ENCODE peak calls at places on chromosomes 6 and 20, in nine cellular contexts. One of them, this sample, is unnamed.

GRCh38 chr6:128057541-128058335 is 156.9 kb upstream of the THEMIS start:
- DNase-seq in thyroid gland: no peak
- DNase-seq in GM10248: no peak
- DNase-seq in fibroblast of lung: peak
- DNase-seq in retinal pigment epithelial cell: no peak
- DNase-seq in HCT116: no peak
- DNase-seq in left ventricle myocardium inferior: no peak
- DNase-seq in GM12865: no peak
- DNase-seq in choroid plexus epithelial cell: peak
- DNase-seq in this sample: no peak

GRCh38 chr6:45586216-45587171 is 208.8 kb upstream of the SUPT3H start:
- DNase-seq in GM10248: no peak
- DNase-seq in GM12865: peak
- DNase-seq in retinal pigment epithelial cell: no peak
- DNase-seq in thyroid gland: no peak
- DNase-seq in choroid plexus epithelial cell: no peak
- DNase-seq in HCT116: no peak
- DNase-seq in left ventricle myocardium inferior: no peak
- DNase-seq in fibroblast of lung: no peak
- DNase-seq in this sample: peak

GRCh38 chr6:79170915-79171314 is 63.6 kb downstream of the HMGN3 start:
- DNase-seq in GM12865: peak
- DNase-seq in retinal pigment epithelial cell: peak
- DNase-seq in GM10248: no peak
- DNase-seq in HCT116: no peak
- DNase-seq in fibroblast of lung: peak
- DNase-seq in thyroid gland: no peak
- DNase-seq in left ventricle myocardium inferior: no peak
- DNase-seq in choroid plexus epithelial cell: peak
- DNase-seq in this sample: no peak

GRCh38 chr20:34516874-34517542 is 786 bp downstream of the DYNLRB1 start:
- DNase-seq in choroid plexus epithelial cell: peak
- DNase-seq in GM12865: peak
- DNase-seq in HCT116: no peak
- DNase-seq in left ventricle myocardium inferior: no peak
- DNase-seq in fibroblast of lung: no peak
- DNase-seq in retinal pigment epithelial cell: no peak
- DNase-seq in GM10248: peak
- DNase-seq in thyroid gland: no peak
- DNase-seq in this sample: peak

GRCh38 chr6:16154904-16155303 is 26.0 kb downstream of the MYLIP start:
- DNase-seq in thyroid gland: no peak
- DNase-seq in HCT116: no peak
- DNase-seq in left ventricle myocardium inferior: peak
- DNase-seq in GM10248: no peak
- DNase-seq in choroid plexus epithelial cell: peak
- DNase-seq in GM12865: no peak
- DNase-seq in fibroblast of lung: peak
- DNase-seq in retinal pigment epithelial cell: no peak
- DNase-seq in this sample: no peak

GRCh38 chr20:3744806-3745685 is 12.6 kb downstream of the HSPA12B start:
- DNase-seq in choroid plexus epithelial cell: peak
- DNase-seq in HCT116: peak
- DNase-seq in left ventricle myocardium inferior: peak
- DNase-seq in fibroblast of lung: peak
- DNase-seq in GM10248: no peak
- DNase-seq in thyroid gland: peak
- DNase-seq in retinal pigment epithelial cell: peak
- DNase-seq in GM12865: peak
- DNase-seq in this sample: peak

GRCh38 chr6:70707893-70708292 is 40.2 kb downstream of the SMAP1 start:
- DNase-seq in HCT116: no peak
- DNase-seq in retinal pigment epithelial cell: no peak
- DNase-seq in choroid plexus epithelial cell: no peak
- DNase-seq in fibroblast of lung: no peak
- DNase-seq in GM12865: no peak
- DNase-seq in GM10248: no peak
- DNase-seq in thyroid gland: no peak
- DNase-seq in left ventricle myocardium inferior: no peak
- DNase-seq in this sample: no peak

GRCh38 chr6:31737315-31738047 is 1.2 kb upstream of the CLIC1 start:
- DNase-seq in fibroblast of lung: no peak
- DNase-seq in GM10248: no peak
- DNase-seq in choroid plexus epithelial cell: peak
- DNase-seq in GM12865: peak
- DNase-seq in left ventricle myocardium inferior: no peak
- DNase-seq in thyroid gland: no peak
- DNase-seq in retinal pigment epithelial cell: no peak
- DNase-seq in HCT116: no peak
- DNase-seq in this sample: peak

GRCh38 chr6:3288711-3289663 is 30.2 kb downstream of the PSMG4 start:
- DNase-seq in choroid plexus epithelial cell: no peak
- DNase-seq in GM12865: no peak
- DNase-seq in HCT116: no peak
- DNase-seq in retinal pigment epithelial cell: no peak
- DNase-seq in fibroblast of lung: no peak
- DNase-seq in left ventricle myocardium inferior: no peak
- DNase-seq in GM10248: no peak
- DNase-seq in thyroid gland: no peak
- DNase-seq in this sample: no peak

GRCh38 chr20:43231829-43232228 is 42.1 kb upstream of the PTPRT start:
- DNase-seq in GM12865: no peak
- DNase-seq in HCT116: no peak
- DNase-seq in fibroblast of lung: no peak
- DNase-seq in thyroid gland: no peak
- DNase-seq in GM10248: no peak
- DNase-seq in choroid plexus epithelial cell: no peak
- DNase-seq in retinal pigment epithelial cell: no peak
- DNase-seq in left ventricle myocardium inferior: no peak
- DNase-seq in this sample: no peak

DNA sequence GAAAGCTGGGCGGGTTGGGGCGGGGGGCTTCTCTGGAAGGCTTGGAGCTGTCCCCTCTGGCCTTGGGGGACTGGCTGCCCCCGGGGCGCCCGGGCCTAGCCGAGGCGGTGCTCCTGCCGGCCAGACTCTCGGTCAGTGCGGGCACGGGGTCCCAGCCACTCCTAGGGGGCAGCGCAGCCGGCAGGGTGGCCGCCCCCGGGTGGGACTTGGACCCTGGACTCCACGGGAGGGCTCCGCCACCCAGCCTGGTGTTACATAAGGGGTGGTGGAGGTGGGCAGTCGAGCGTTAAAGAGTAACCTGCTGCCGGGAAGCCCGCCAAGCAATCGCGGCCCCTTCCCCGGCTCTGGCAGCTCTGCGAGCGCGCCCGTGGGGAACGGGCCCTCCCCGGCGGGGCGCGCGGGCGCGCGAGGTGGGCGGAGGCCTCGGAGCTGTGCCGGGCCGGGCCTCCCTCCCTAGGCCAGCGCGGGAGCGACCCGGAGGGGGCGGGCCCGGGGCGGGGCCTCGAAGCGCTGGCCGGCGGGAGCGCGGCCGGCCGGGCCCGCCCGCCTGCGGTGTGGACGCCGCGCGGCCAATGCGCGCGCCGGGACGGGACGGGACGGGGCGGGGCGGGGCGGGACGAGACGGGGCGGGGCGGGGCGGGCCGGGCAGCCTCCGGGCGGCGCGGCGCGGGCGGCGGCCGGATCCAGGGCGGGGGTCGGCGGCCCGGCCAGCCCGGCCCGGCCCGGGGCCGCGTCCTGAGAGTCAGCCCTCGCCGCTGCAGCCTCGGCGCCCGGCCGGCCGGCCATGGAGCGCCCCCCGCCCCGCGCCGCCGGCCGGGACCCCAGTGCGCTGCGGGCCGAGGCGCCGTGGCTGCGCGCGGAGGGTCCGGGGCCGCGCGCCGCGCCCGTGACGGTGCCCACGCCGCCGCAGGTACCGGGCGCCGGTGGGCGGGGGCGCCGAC is at the start of gene SLC2A4RG:
- DNase-seq in choroid plexus epithelial cell: peak
- DNase-seq in GM12865: peak
- DNase-seq in left ventricle myocardium inferior: peak
- DNase-seq in thyroid gland: peak
- DNase-seq in retinal pigment epithelial cell: no peak
- DNase-seq in HCT116: no peak
- DNase-seq in GM10248: peak
- DNase-seq in fibroblast of lung: peak
- DNase-seq in this sample: peak
- TF ChIP-seq CTCF in choroid plexus epithelial cell: no peak
- TF ChIP-seq CTCF in GM12865: no peak
- TF ChIP-seq CTCF in left ventricle myocardium inferior: no peak
- TF ChIP-seq CTCF in thyroid gland: no peak
- TF ChIP-seq CTCF in retinal pigment epithelial cell: no peak
- TF ChIP-seq CTCF in HCT116: no peak
- TF ChIP-seq CTCF in GM10248: no peak
- TF ChIP-seq CTCF in fibroblast of lung: no peak
- TF ChIP-seq CTCF in this sample: no peak

DNA sequence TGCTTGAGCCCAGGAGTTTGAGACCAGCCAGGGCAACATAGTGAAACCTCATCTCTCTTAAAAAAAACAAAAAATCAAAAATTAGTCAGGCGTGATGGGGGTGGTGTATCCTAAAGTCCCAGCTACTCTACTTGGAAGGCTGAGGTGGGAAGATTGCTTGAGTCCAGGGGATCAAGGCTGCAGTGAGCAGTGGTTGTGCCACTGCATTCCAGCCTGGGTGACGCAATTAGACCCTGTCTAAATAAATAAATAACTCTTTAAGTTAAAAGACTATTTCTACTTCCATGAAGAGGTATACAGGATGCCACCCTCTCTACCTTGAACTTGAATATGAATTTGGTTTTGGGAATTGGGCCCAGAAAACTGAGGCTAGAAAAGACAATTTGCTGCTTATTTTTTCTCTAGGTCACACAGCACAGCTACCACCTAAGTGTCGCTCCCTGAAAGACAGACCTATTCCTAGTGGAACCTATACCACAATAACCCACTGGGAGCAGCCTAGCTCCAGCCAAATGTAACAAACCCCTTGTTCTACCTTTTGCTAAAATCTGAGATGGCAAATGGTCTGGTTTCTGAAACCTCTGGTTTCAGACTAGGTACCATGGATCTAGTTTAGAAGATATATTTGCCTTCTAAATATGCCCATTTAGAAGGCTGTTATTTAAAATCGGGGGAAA is 35.2 kb downstream of the HMGCLL1 start:
- DNase-seq in retinal pigment epithelial cell: no peak
- DNase-seq in GM10248: no peak
- DNase-seq in left ventricle myocardium inferior: no peak
- DNase-seq in HCT116: no peak
- DNase-seq in fibroblast of lung: no peak
- DNase-seq in GM12865: no peak
- DNase-seq in choroid plexus epithelial cell: peak
- DNase-seq in thyroid gland: no peak
- DNase-seq in this sample: peak
- TF ChIP-seq CTCF in retinal pigment epithelial cell: no peak
- TF ChIP-seq CTCF in GM10248: no peak
- TF ChIP-seq CTCF in left ventricle myocardium inferior: no peak
- TF ChIP-seq CTCF in HCT116: peak
- TF ChIP-seq CTCF in fibroblast of lung: no peak
- TF ChIP-seq CTCF in GM12865: no peak
- TF ChIP-seq CTCF in choroid plexus epithelial cell: peak
- TF ChIP-seq CTCF in thyroid gland: no peak
- TF ChIP-seq CTCF in this sample: peak

GRCh38 chr6:169725270-169726048 is 1.2 kb upstream of the PHF10 start:
- DNase-seq in left ventricle myocardium inferior: peak
- DNase-seq in GM10248: no peak
- DNase-seq in HCT116: no peak
- DNase-seq in choroid plexus epithelial cell: peak
- DNase-seq in retinal pigment epithelial cell: peak
- DNase-seq in thyroid gland: peak
- DNase-seq in fibroblast of lung: peak
- DNase-seq in GM12865: peak
- DNase-seq in this sample: peak

GRCh38 chr6:169723991-169724553 is at the start of gene PHF10:
- DNase-seq in GM10248: peak
- DNase-seq in retinal pigment epithelial cell: no peak
- DNase-seq in left ventricle myocardium inferior: peak
- DNase-seq in choroid plexus epithelial cell: peak
- DNase-seq in fibroblast of lung: peak
- DNase-seq in thyroid gland: peak
- DNase-seq in GM12865: peak
- DNase-seq in HCT116: no peak
- DNase-seq in this sample: peak

GRCh38 chr6:169724554-169725269 is 412 bp upstream of the PHF10 start:
- DNase-seq in fibroblast of lung: peak
- DNase-seq in GM12865: peak
- DNase-seq in thyroid gland: peak
- DNase-seq in choroid plexus epithelial cell: no peak
- DNase-seq in left ventricle myocardium inferior: peak
- DNase-seq in HCT116: no peak
- DNase-seq in GM10248: peak
- DNase-seq in retinal pigment epithelial cell: no peak
- DNase-seq in this sample: no peak

GRCh38 chr6:169722362-169723199 is 1.7 kb downstream of the PHF10 start:
- DNase-seq in fibroblast of lung: peak
- DNase-seq in HCT116: no peak
- DNase-seq in thyroid gland: peak
- DNase-seq in GM10248: peak
- DNase-seq in retinal pigment epithelial cell: no peak
- DNase-seq in choroid plexus epithelial cell: peak
- DNase-seq in left ventricle myocardium inferior: peak
- DNase-seq in GM12865: peak
- DNase-seq in this sample: peak

GRCh38 chr6:169723200-169723909 is 945 bp downstream of the PHF10 start:
- DNase-seq in fibroblast of lung: peak
- DNase-seq in GM10248: peak
- DNase-seq in GM12865: peak
- DNase-seq in HCT116: no peak
- DNase-seq in left ventricle myocardium inferior: peak
- DNase-seq in choroid plexus epithelial cell: peak
- DNase-seq in thyroid gland: peak
- DNase-seq in retinal pigment epithelial cell: no peak
- DNase-seq in this sample: peak
- TF ChIP-seq CTCF in fibroblast of lung: no peak
- TF ChIP-seq CTCF in GM10248: no peak
- TF ChIP-seq CTCF in GM12865: no peak
- TF ChIP-seq CTCF in HCT116: no peak
- TF ChIP-seq CTCF in left ventricle myocardium inferior: no peak
- TF ChIP-seq CTCF in choroid plexus epithelial cell: no peak
- TF ChIP-seq CTCF in thyroid gland: no peak
- TF ChIP-seq CTCF in retinal pigment epithelial cell: no peak
- TF ChIP-seq CTCF in this sample: no peak

DNA sequence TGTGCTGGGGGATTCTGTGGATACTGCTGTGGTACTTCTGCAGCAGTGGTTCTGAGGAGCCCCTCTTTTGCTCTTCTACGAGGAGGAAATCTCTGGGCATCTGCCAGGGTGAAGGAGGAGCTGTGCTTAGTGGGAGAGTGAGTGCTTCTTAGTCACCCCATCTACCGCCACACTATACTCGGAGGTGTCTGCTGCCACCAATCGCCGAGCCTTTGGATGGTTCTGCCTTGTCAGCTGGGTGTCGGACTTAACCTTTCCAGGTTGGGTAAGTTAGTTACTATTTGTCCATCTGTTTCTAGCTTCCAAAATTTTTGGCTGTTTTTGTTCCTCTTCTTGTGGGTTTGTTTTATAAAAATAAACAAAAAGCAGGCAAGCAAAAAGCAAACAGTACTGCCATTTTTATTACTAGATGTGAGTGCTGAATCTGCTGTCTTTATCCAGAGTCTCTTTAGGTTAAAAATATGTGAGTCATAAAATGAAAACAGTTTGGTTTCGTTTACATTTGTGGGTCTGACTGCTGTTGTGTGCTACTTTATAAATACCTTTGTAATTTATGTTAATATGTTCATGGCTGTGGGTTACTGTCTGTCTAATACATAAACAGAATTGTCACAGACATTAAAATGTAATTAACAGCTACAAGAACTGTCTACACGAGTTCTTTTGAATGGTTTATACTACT is 89.1 kb downstream of the ARID1B start:
- DNase-seq in GM10248: peak
- DNase-seq in retinal pigment epithelial cell: no peak
- DNase-seq in HCT116: no peak
- DNase-seq in thyroid gland: peak
- DNase-seq in GM12865: peak
- DNase-seq in fibroblast of lung: peak
- DNase-seq in left ventricle myocardium inferior: no peak
- DNase-seq in choroid plexus epithelial cell: peak
- DNase-seq in this sample: no peak
- TF ChIP-seq CTCF in GM10248: peak
- TF ChIP-seq CTCF in retinal pigment epithelial cell: no peak
- TF ChIP-seq CTCF in HCT116: no peak
- TF ChIP-seq CTCF in thyroid gland: peak
- TF ChIP-seq CTCF in GM12865: no peak
- TF ChIP-seq CTCF in fibroblast of lung: peak
- TF ChIP-seq CTCF in left ventricle myocardium inferior: no peak
- TF ChIP-seq CTCF in choroid plexus epithelial cell: no peak
- TF ChIP-seq CTCF in this sample: no peak

This sample was measured in neural progenitor cell.